ENCODE peak calls at places on chromosomes 12 and 14, in five cellular contexts. Q is hepatocyte, Y is neuronal stem cell, T is mesenchymal stem cell, C is aorta. U is an unnamed sample.

GRCh38 chr12:54983536-54984102 is 943 bp downstream of the TESPA1 start:
- DNase-seq in Y (no peak), T (no peak), Q (no peak), C (no peak), U (no peak)

GRCh38 chr14:35416108-35416750 is 11.7 kb upstream of the NFKBIA start:
- DNase-seq in Q (no peak), Y (no peak), C (no peak), T (peak; percentile 33), U (no peak)

GRCh38 chr14:21095430-21096205 is 2.8 kb downstream of the ZNF219 start:
- DNase-seq in Q (no peak), Y (no peak), T (no peak), C (no peak), U (no peak)

GRCh38 chr12:27554421-27555186 is 30.6 kb downstream of the PPFIBP1 start:
- DNase-seq in T (peak; percentile 57), Q (peak; percentile 35), C (peak; percentile 78), Y (no peak), U (peak; percentile 67)

GRCh38 chr12:132362966-132363660 is 33.7 kb upstream of the GALNT9 start:
- DNase-seq in C (peak; percentile 34), Y (no peak), Q (no peak), T (no peak), U (no peak)

GRCh38 chr12:49877066-49877465 is 26.6 kb downstream of the FAIM2 start:
- DNase-seq in Y (no peak), C (no peak), T (no peak), Q (no peak), U (no peak)

GRCh38 chr12:44696542-44696941 is 179.6 kb downstream of the NELL2 start:
- DNase-seq in Y (no peak), T (peak; percentile 58), C (no peak), Q (no peak), U (no peak)

GRCh38 chr14:21093769-21094681 is 4.4 kb downstream of the ZNF219 start:
- DNase-seq in T (peak; percentile 47), Y (peak; percentile 95), Q (peak; percentile 61), C (no peak), U (no peak)

GRCh38 chr14:32436993-32437392 is 107.9 kb downstream of the AKAP6 start:
- DNase-seq in Q (no peak), T (no peak), Y (no peak), C (no peak), U (no peak)

GRCh38 chr12:109735051-109735521 is 21.5 kb downstream of the FAM222A start:
- DNase-seq in T (no peak), C (peak; percentile 12), Q (no peak), Y (no peak), U (no peak)

GRCh38 chr12:109264095-109264942 is 44.8 kb downstream of the FOXN4 start:
- DNase-seq in Y (peak; percentile 75), C (peak; percentile 74), Q (peak; percentile 88), T (peak; percentile 43), U (peak; percentile 71)

GRCh38 chr12:46503637-46504036 is 131.1 kb upstream of the SLC38A2 start:
- DNase-seq in Y (no peak), Q (no peak), T (no peak), C (no peak), U (no peak)

GRCh38 chr12:30991466-30991865 is 64.9 kb downstream of the TSPAN11 start:
- DNase-seq in Q (no peak), T (no peak), C (no peak), Y (no peak), U (no peak)
- H3K4me3 ChIP-seq in Q (no peak overlapping the region), T (no peak overlapping the region), C (no peak overlapping the region), Y (no peak overlapping the region), U (no peak overlapping the region)

GRCh38 chr12:30806989-30807694 is 52.4 kb upstream of the CAPRIN2 start:
- DNase-seq in Q (peak; percentile 67), Y (peak; percentile 60), C (no peak), T (peak; percentile 79), U (peak; percentile 58)
- H3K27ac ChIP-seq in Q (no peak overlapping the region), Y (no peak overlapping the region), C (no peak overlapping the region), T (no peak overlapping the region), U (no peak overlapping the region)

DNA sequence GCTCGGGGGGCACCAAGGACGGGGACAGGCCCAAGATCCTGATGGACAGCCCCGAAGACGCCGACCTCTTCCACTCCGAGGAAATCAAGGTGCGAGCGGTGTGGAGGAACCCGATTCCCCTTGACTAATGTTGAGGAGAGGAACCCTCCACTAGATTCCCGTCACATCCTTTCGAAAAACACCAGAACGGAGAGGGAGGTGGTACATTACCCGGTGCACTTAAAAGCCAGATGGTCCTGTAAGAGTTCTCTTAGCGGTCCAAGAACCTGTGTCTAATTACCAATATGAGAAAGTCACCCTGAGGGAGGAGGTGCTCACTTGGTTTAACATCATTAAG is 350 bp downstream of the PRKAB1 start:
- DNase-seq in Q (no peak), T (no peak), C (no peak), Y (no peak), U (no peak)
- H3K4me3 ChIP-seq in Q (peak overlapping the region; percentile 52), T (peak overlapping the region; percentile 87), C (peak overlapping the region; percentile 72), Y (peak overlapping the region; percentile 96), U (peak overlapping the region; percentile 94)

GRCh38 chr12:80778005-80778541 is 61.4 kb downstream of the MYF5 start:
- DNase-seq in C (peak; percentile 59), T (peak; percentile 85), Q (peak; percentile 71), Y (no peak), U (peak; percentile 91)
- H3K27ac ChIP-seq in C (peak overlapping the region; percentile 43), T (peak overlapping the region; percentile 100), Q (peak overlapping the region; percentile 80), Y (no peak overlapping the region), U (peak overlapping the region; percentile 72)

GRCh38 chr12:6752181-6752930 is 585 bp downstream of the MLF2 start:
- DNase-seq in Y (no peak), T (peak; percentile 84), Q (peak; percentile 77), C (peak; percentile 73), U (peak; percentile 66)

GRCh38 chr12:6752931-6753771 is at the start of gene MLF2:
- DNase-seq in T (peak; percentile 99), Q (peak; percentile 98), C (peak; percentile 99), Y (peak; percentile 97), U (peak; percentile 98)

GRCh38 chr12:6753772-6754356 is 923 bp upstream of the MLF2 start:
- DNase-seq in Y (no peak), T (no peak), Q (peak; percentile 49), C (no peak), U (no peak)

GRCh38 chr12:6750506-6750905 is 2.4 kb downstream of the MLF2 start:
- DNase-seq in C (no peak), T (no peak), Y (no peak), Q (no peak), U (no peak)

GRCh38 chr12:6751767-6752166 is 1.2 kb downstream of the MLF2 start:
- DNase-seq in Q (no peak), T (no peak), C (no peak), Y (no peak), U (no peak)
- H3K4me3 ChIP-seq in Q (peak overlapping the region; percentile 92), T (peak overlapping the region; percentile 92), C (no peak overlapping the region), Y (peak overlapping the region; percentile 16), U (peak overlapping the region; percentile 93)

GRCh38 chr12:47894068-47894467 is 10.7 kb downstream of the VDR start:
- DNase-seq in Y (no peak), C (no peak), T (no peak), Q (no peak), U (no peak)
- H3K27ac ChIP-seq in Y (no peak overlapping the region), C (no peak overlapping the region), T (no peak overlapping the region), Q (no peak overlapping the region), U (no peak overlapping the region)

GRCh38 chr14:93977790-93978581 is 1.6 kb upstream of the ASB2 start:
- DNase-seq in Q (no peak), C (no peak), Y (no peak), T (no peak), U (no peak)
- H3K4me3 ChIP-seq in Q (no peak overlapping the region), C (no peak overlapping the region), Y (no peak overlapping the region), T (no peak overlapping the region), U (no peak overlapping the region)

DNA sequence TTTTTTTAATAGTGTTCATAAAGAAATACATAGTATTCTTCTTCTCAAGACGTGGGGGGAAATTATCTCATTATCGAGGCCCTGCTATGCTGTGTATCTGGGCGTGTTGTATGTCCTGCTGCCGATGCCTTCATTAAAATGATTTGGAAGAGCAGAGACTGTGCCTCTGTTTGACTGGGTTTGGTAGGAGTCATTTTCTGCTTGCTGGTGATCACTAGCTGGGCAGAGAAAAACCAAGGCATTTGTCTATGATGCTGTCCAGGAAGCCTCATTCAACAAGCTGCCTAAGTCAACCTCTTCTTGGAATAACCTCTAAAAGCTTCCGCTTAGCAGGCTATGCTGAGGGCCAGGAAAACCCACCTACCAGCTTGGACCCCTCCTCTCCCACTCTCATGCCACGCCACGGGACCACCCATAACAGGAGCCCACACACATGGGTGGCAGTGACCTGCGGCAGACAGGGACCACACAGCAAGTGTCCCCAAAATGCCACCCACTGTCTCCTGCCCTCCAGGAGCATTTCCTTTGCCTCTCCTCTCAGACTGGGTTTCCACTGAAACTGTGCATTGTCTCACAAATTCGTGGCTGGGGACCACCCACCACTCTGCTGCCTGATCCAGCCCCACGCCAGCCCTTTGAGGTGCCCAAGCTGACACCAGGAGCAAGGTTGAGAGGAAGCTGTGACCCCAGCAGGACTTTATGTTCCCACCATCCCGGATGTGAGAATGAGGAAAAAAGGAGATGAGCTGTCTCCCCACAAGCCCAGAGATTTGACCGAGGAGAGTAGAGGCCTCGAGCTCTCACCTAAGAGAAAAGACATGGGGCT is 36.8 kb downstream of the DAD1 start:
- DNase-seq in T (no peak), Y (no peak), Q (no peak), C (no peak), U (peak; percentile 89)
- H3K27ac ChIP-seq in T (no peak overlapping the region), Y (no peak overlapping the region), Q (no peak overlapping the region), C (no peak overlapping the region), U (peak overlapping the region; percentile 65)

DNA sequence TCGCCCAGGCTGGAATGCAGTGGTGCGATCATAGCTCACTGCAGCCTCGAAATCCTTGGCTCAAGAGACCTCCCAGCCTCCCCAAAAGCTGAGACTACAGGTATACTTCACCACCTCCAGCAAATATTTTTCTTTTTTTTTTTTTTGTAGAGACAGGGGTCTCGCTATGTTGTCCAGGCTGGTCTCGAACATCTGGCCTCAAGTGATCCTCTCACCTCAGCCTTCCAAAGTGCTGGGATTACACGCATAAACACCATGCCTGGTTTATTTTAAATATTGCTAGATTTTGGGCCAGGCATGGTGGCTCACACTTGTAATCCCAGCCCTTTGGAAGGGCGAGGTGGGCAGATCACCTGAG is 26.7 kb upstream of the UBC start:
- DNase-seq in T (no peak), C (no peak), Y (no peak), Q (no peak), U (no peak)
- H3K4me3 ChIP-seq in T (no peak overlapping the region), C (no peak overlapping the region), Y (no peak overlapping the region), Q (peak overlapping the region; percentile 25), U (peak overlapping the region; percentile 48)

U was measured in SJCRH30.